ENCODE peak calls at places on chromosome 5, in nine cellular contexts. One of them, this sample, is unnamed. For H3K4me1, the result is how much of the 10 kb centered on the place peaks cover.

GRCh38 chr5:90949469-90950358 is 391.1 kb downstream of the ADGRV1 start:
- DNase-seq in A549: peak
- DNase-seq in ovary: no peak
- DNase-seq in suprapubic skin: no peak
- DNase-seq in H1: no peak
- DNase-seq in transverse colon: no peak
- DNase-seq in sigmoid colon: no peak
- DNase-seq in tibial nerve: no peak
- DNase-seq in GM12878: no peak
- DNase-seq in this sample: no peak

GRCh38 chr5:143318833-143319232 is 84.7 kb downstream of the NR3C1 start:
- DNase-seq in A549: no peak
- DNase-seq in ovary: no peak
- DNase-seq in suprapubic skin: no peak
- DNase-seq in H1: no peak
- DNase-seq in transverse colon: no peak
- DNase-seq in sigmoid colon: no peak
- DNase-seq in tibial nerve: no peak
- DNase-seq in GM12878: no peak
- DNase-seq in this sample: no peak

GRCh38 chr5:143130891-143131290 is 272.6 kb downstream of the NR3C1 start:
- DNase-seq in A549: no peak
- DNase-seq in ovary: no peak
- DNase-seq in suprapubic skin: no peak
- DNase-seq in H1: no peak
- DNase-seq in transverse colon: no peak
- DNase-seq in sigmoid colon: no peak
- DNase-seq in tibial nerve: no peak
- DNase-seq in GM12878: no peak
- DNase-seq in this sample: no peak

GRCh38 chr5:17828709-17829108 is 194.4 kb downstream of the TAF11L14 start:
- DNase-seq in A549: peak
- DNase-seq in ovary: no peak
- DNase-seq in suprapubic skin: no peak
- DNase-seq in H1: no peak
- DNase-seq in transverse colon: no peak
- DNase-seq in sigmoid colon: no peak
- DNase-seq in tibial nerve: no peak
- DNase-seq in GM12878: no peak
- DNase-seq in this sample: no peak

GRCh38 chr5:71778678-71779276 is 59.7 kb downstream of the CARTPT start:
- DNase-seq in A549: peak
- DNase-seq in ovary: no peak
- DNase-seq in suprapubic skin: no peak
- DNase-seq in H1: no peak
- DNase-seq in transverse colon: no peak
- DNase-seq in sigmoid colon: no peak
- DNase-seq in tibial nerve: no peak
- DNase-seq in GM12878: no peak
- DNase-seq in this sample: no peak

GRCh38 chr5:112125910-112126309 is 293.2 kb downstream of the EPB41L4A start:
- DNase-seq in A549: no peak
- DNase-seq in ovary: no peak
- DNase-seq in suprapubic skin: no peak
- DNase-seq in H1: no peak
- DNase-seq in transverse colon: no peak
- DNase-seq in sigmoid colon: no peak
- DNase-seq in tibial nerve: no peak
- DNase-seq in GM12878: no peak
- DNase-seq in this sample: no peak

GRCh38 chr5:142191776-142192175 is 83.2 kb downstream of the NDFIP1 start:
- DNase-seq in A549: no peak
- DNase-seq in ovary: no peak
- DNase-seq in suprapubic skin: no peak
- DNase-seq in H1: no peak
- DNase-seq in transverse colon: no peak
- DNase-seq in sigmoid colon: no peak
- DNase-seq in tibial nerve: no peak
- DNase-seq in GM12878: no peak
- DNase-seq in this sample: no peak

GRCh38 chr5:98898743-98899142 is 30.1 kb downstream of the CHD1 start:
- DNase-seq in A549: no peak
- DNase-seq in ovary: no peak
- DNase-seq in suprapubic skin: no peak
- DNase-seq in H1: no peak
- DNase-seq in transverse colon: no peak
- DNase-seq in sigmoid colon: no peak
- DNase-seq in tibial nerve: no peak
- DNase-seq in GM12878: no peak
- DNase-seq in this sample: no peak

GRCh38 chr5:73028991-73029540 is 73.2 kb downstream of the FCHO2 start:
- DNase-seq in A549: no peak
- DNase-seq in ovary: no peak
- DNase-seq in suprapubic skin: no peak
- DNase-seq in H1: no peak
- DNase-seq in transverse colon: no peak
- DNase-seq in sigmoid colon: no peak
- DNase-seq in tibial nerve: no peak
- DNase-seq in GM12878: no peak
- DNase-seq in this sample: no peak

GRCh38 chr5:15013654-15014463 is 142.3 kb upstream of the ANKH start:
- DNase-seq in A549: peak
- DNase-seq in ovary: no peak
- DNase-seq in suprapubic skin: no peak
- DNase-seq in H1: no peak
- DNase-seq in transverse colon: no peak
- DNase-seq in sigmoid colon: no peak
- DNase-seq in tibial nerve: no peak
- DNase-seq in GM12878: no peak
- DNase-seq in this sample: no peak

DNA sequence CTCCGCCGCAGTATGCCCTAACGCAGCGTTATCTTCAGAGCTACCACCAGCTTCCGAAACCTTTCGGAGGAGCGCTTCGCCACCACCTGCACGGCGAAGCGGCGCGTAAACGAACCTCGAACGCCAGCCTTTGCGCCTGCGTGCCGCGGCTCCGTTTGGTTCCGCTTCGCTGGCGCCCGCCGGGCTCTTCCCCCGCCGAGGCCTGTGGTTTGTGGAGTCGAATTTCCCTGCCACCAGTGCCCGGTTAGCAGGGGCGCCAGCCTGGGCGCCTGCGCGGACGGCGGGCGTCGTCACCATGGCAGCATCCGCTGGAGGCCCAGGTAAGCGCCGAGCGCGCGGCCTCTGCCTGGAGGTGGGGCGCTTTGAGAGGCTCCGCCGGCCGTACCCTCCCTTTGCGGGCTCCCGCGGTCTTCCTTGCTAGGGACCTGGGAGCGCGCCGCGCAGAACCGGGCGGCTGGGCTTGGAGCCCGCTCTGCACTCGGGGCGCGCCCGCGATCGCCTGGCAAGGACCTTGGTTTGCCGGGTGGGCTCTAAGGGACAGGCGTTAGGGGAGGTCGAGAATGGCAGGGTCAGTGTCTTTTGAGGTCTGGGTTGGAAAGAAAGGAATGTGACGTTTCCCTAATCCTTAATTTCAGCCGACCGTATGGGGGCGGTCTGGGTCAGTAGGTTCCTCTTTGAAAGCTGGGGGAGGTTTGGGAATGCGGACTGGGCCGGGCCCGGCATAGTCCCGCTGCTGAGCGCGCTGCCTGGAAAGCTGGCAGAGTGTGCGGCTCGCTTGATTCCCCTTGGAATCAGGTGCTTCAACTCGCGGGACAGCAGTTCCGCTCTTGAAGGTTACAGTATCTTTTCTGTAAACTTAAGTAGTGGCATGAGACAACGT is at the start of gene FAM151B:
- DNase-seq in A549: peak
- DNase-seq in ovary: peak
- DNase-seq in suprapubic skin: peak
- DNase-seq in H1: peak
- DNase-seq in transverse colon: peak
- DNase-seq in sigmoid colon: peak
- DNase-seq in tibial nerve: peak
- DNase-seq in GM12878: peak
- DNase-seq in this sample: peak
- TF ChIP-seq POLR2A in A549: peak
- TF ChIP-seq POLR2A in ovary: no peak
- TF ChIP-seq POLR2A in suprapubic skin: no peak
- TF ChIP-seq POLR2A in H1: peak
- TF ChIP-seq POLR2A in transverse colon: peak
- TF ChIP-seq POLR2A in sigmoid colon: no peak
- TF ChIP-seq POLR2A in tibial nerve: peak
- TF ChIP-seq POLR2A in GM12878: no peak
- TF ChIP-seq POLR2A in this sample: peak

GRCh38 chr5:54757541-54757940 is 227.9 kb downstream of the ESM1 start:
- DNase-seq in A549: no peak
- DNase-seq in ovary: no peak
- DNase-seq in suprapubic skin: no peak
- DNase-seq in H1: no peak
- DNase-seq in transverse colon: no peak
- DNase-seq in sigmoid colon: no peak
- DNase-seq in tibial nerve: no peak
- DNase-seq in GM12878: no peak
- DNase-seq in this sample: no peak

GRCh38 chr5:54754878-54755277 is 230.5 kb downstream of the ESM1 start:
- DNase-seq in A549: no peak
- DNase-seq in ovary: no peak
- DNase-seq in suprapubic skin: no peak
- DNase-seq in H1: no peak
- DNase-seq in transverse colon: no peak
- DNase-seq in sigmoid colon: no peak
- DNase-seq in tibial nerve: no peak
- DNase-seq in GM12878: no peak
- DNase-seq in this sample: no peak

GRCh38 chr5:54758038-54758437 is 227.4 kb downstream of the ESM1 start:
- DNase-seq in A549: no peak
- DNase-seq in ovary: no peak
- DNase-seq in suprapubic skin: no peak
- DNase-seq in H1: no peak
- DNase-seq in transverse colon: no peak
- DNase-seq in sigmoid colon: no peak
- DNase-seq in tibial nerve: no peak
- DNase-seq in GM12878: no peak
- DNase-seq in this sample: no peak

GRCh38 chr5:54756796-54757402 is 228.5 kb downstream of the ESM1 start:
- DNase-seq in A549: no peak
- DNase-seq in ovary: no peak
- DNase-seq in suprapubic skin: no peak
- DNase-seq in H1: no peak
- DNase-seq in transverse colon: no peak
- DNase-seq in sigmoid colon: no peak
- DNase-seq in tibial nerve: no peak
- DNase-seq in GM12878: no peak
- DNase-seq in this sample: no peak

GRCh38 chr5:54756301-54756700 is 229.1 kb downstream of the ESM1 start:
- DNase-seq in A549: no peak
- DNase-seq in ovary: no peak
- DNase-seq in suprapubic skin: no peak
- DNase-seq in H1: no peak
- DNase-seq in transverse colon: no peak
- DNase-seq in sigmoid colon: no peak
- DNase-seq in tibial nerve: no peak
- DNase-seq in GM12878: no peak
- DNase-seq in this sample: no peak
- H3K4me1 ChIP-seq in A549: under half
- H3K4me1 ChIP-seq in ovary: under half
- H3K4me1 ChIP-seq in suprapubic skin: under half
- H3K4me1 ChIP-seq in H1: under half
- H3K4me1 ChIP-seq in transverse colon: under half
- H3K4me1 ChIP-seq in sigmoid colon: under half
- H3K4me1 ChIP-seq in tibial nerve: under half
- H3K4me1 ChIP-seq in GM12878: under half
- H3K4me1 ChIP-seq in this sample: under half

GRCh38 chr5:74239268-74239667 is 401.3 kb downstream of the ENC1 start:
- DNase-seq in A549: no peak
- DNase-seq in ovary: no peak
- DNase-seq in suprapubic skin: no peak
- DNase-seq in H1: no peak
- DNase-seq in transverse colon: no peak
- DNase-seq in sigmoid colon: no peak
- DNase-seq in tibial nerve: no peak
- DNase-seq in GM12878: no peak
- DNase-seq in this sample: peak

GRCh38 chr5:74241751-74242140 is 398.8 kb downstream of the ENC1 start:
- DNase-seq in A549: no peak
- DNase-seq in ovary: no peak
- DNase-seq in suprapubic skin: no peak
- DNase-seq in H1: no peak
- DNase-seq in transverse colon: no peak
- DNase-seq in sigmoid colon: no peak
- DNase-seq in tibial nerve: no peak
- DNase-seq in GM12878: no peak
- DNase-seq in this sample: no peak

GRCh38 chr5:74243634-74244033 is 396.9 kb downstream of the ENC1 start:
- DNase-seq in A549: no peak
- DNase-seq in ovary: no peak
- DNase-seq in suprapubic skin: no peak
- DNase-seq in H1: no peak
- DNase-seq in transverse colon: no peak
- DNase-seq in sigmoid colon: no peak
- DNase-seq in tibial nerve: no peak
- DNase-seq in GM12878: no peak
- DNase-seq in this sample: no peak

GRCh38 chr5:74242516-74242915 is 398.0 kb downstream of the ENC1 start:
- DNase-seq in A549: no peak
- DNase-seq in ovary: no peak
- DNase-seq in suprapubic skin: no peak
- DNase-seq in H1: no peak
- DNase-seq in transverse colon: no peak
- DNase-seq in sigmoid colon: no peak
- DNase-seq in tibial nerve: no peak
- DNase-seq in GM12878: no peak
- DNase-seq in this sample: no peak

GRCh38 chr5:74240783-74241750 is 399.5 kb downstream of the ENC1 start:
- DNase-seq in A549: no peak
- DNase-seq in ovary: no peak
- DNase-seq in suprapubic skin: no peak
- DNase-seq in H1: no peak
- DNase-seq in transverse colon: no peak
- DNase-seq in sigmoid colon: no peak
- DNase-seq in tibial nerve: no peak
- DNase-seq in GM12878: no peak
- DNase-seq in this sample: no peak
- TF ChIP-seq EP300 in A549: no peak
- TF ChIP-seq EP300 in ovary: no peak
- TF ChIP-seq EP300 in suprapubic skin: no peak
- TF ChIP-seq EP300 in H1: no peak
- TF ChIP-seq EP300 in transverse colon: no peak
- TF ChIP-seq EP300 in sigmoid colon: no peak
- TF ChIP-seq EP300 in tibial nerve: no peak
- TF ChIP-seq EP300 in GM12878: no peak
- TF ChIP-seq EP300 in this sample: no peak

DNA sequence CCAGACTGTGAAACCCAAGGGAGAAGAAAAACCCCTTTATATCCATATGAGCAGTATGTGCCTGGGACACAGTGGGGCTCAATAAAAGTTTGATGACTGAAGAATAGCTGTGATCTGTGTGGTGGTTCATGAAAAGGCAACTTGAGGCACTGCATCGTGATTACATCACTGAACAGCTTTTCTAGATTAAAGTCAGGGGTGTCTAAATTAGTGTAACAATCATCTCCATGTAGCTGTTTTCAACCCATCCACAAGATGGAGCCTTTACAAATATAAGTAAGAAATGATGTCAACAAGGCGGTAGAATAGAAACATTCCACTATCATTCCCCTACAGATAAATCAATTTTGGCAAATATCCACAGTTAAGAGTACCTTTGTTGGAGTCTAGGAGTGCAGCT is 55.5 kb downstream of the PRRC1 start:
- DNase-seq in A549: peak
- DNase-seq in ovary: no peak
- DNase-seq in suprapubic skin: no peak
- DNase-seq in H1: no peak
- DNase-seq in transverse colon: no peak
- DNase-seq in sigmoid colon: no peak
- DNase-seq in tibial nerve: no peak
- DNase-seq in GM12878: no peak
- DNase-seq in this sample: no peak
- TF ChIP-seq POLR2A in A549: no peak
- TF ChIP-seq POLR2A in ovary: no peak
- TF ChIP-seq POLR2A in suprapubic skin: no peak
- TF ChIP-seq POLR2A in H1: no peak
- TF ChIP-seq POLR2A in transverse colon: no peak
- TF ChIP-seq POLR2A in sigmoid colon: no peak
- TF ChIP-seq POLR2A in tibial nerve: no peak
- TF ChIP-seq POLR2A in GM12878: no peak
- TF ChIP-seq POLR2A in this sample: no peak